ENCODE peak calls at places on chromosomes 4 and X, in eight cellular contexts. G is cardiac fibroblast, L is fibroblast of mammary gland, S is fibroblast of pulmonary artery, E is heart right ventricle, X is left ventricle myocardium inferior, B is AG10803, A is pancreas. Z is an unnamed sample.

GRCh38 chrX:114976321-114976720 is 41.1 kb downstream of the IL13RA2 start:
- DNase-seq in G (peak; percentile 75), L (peak; percentile 59), S (peak; percentile 54), E (no peak), X (no peak), B (peak; percentile 62), A (no peak), Z (no peak)

GRCh38 chrX:12702509-12703091 is 88.6 kb upstream of the PRPS2 start:
- DNase-seq in G (peak; percentile 10), L (peak; percentile 3), S (peak; percentile 7), E (no peak), X (no peak), B (no peak), A (no peak), Z (no peak)

GRCh38 chr4:87819281-87819919 is 13.4 kb upstream of the MEPE start:
- DNase-seq in G (peak; percentile 90), L (peak; percentile 80), S (peak; percentile 71), E (no peak), X (no peak), B (peak; percentile 93), A (no peak), Z (no peak)

GRCh38 chr4:5370286-5370685 is 319.0 kb downstream of the STK32B start:
- DNase-seq in G (no peak), L (peak; percentile 27), S (no peak), E (no peak), X (no peak), B (peak; percentile 59), A (no peak), Z (no peak)

GRCh38 chrX:139932077-139932900 is 564 bp downstream of the ATP11C start:
- DNase-seq in G (peak; percentile 29), L (no peak), S (peak; percentile 36), E (peak; percentile 21), X (peak; percentile 51), B (peak; percentile 30), A (peak; percentile 78), Z (no peak)

GRCh38 chr4:102610007-102610406 is 108.8 kb downstream of the NFKB1 start:
- DNase-seq in G (peak; percentile 24), L (peak; percentile 24), S (peak; percentile 37), E (no peak), X (no peak), B (no peak), A (no peak), Z (no peak)

GRCh38 chr4:39048291-39048690 is 13.7 kb upstream of the KLHL5 start:
- DNase-seq in G (no peak), L (no peak), S (no peak), E (no peak), X (no peak), B (no peak), A (no peak), Z (no peak)

GRCh38 chr4:151227731-151228130 is 49.2 kb upstream of the PRSS48 start:
- DNase-seq in G (peak; percentile 96), L (peak; percentile 93), S (peak; percentile 97), E (peak; percentile 69), X (peak; percentile 58), B (peak; percentile 89), A (no peak), Z (no peak)

GRCh38 chr4:74480267-74480666 is 35.3 kb downstream of the AREG start:
- DNase-seq in G (no peak), L (no peak), S (no peak), E (no peak), X (no peak), B (no peak), A (no peak), Z (no peak)

GRCh38 chr4:150381671-150382427 is 200.1 kb upstream of the MAB21L2 start:
- DNase-seq in G (peak; percentile 69), L (peak; percentile 40), S (peak; percentile 43), E (no peak), X (no peak), B (peak; percentile 23), A (no peak), Z (no peak)

GRCh38 chr4:4869380-4869723 is 9.9 kb downstream of the MSX1 start:
- DNase-seq in G (no peak), L (no peak), S (no peak), E (no peak), X (no peak), B (no peak), A (no peak), Z (no peak)

GRCh38 chr4:146368209-146368608 is 153.5 kb downstream of the SLC10A7 start:
- DNase-seq in G (peak; percentile 27), L (peak; percentile 55), S (peak; percentile 70), E (peak; percentile 12), X (peak; percentile 15), B (no peak), A (no peak), Z (no peak)

GRCh38 chrX:13697440-13697839 is 8.5 kb downstream of the RAB9A start:
- DNase-seq in G (no peak), L (peak; percentile 25), S (no peak), E (no peak), X (no peak), B (no peak), A (no peak), Z (no peak)

GRCh38 chrX:112691361-112691760 is 11.6 kb upstream of the LHFPL1 start:
- DNase-seq in G (no peak), L (no peak), S (no peak), E (no peak), X (no peak), B (no peak), A (no peak), Z (no peak)

GRCh38 chr4:171534391-171534790 is 278.8 kb upstream of the GALNTL6 start:
- DNase-seq in G (no peak), L (no peak), S (no peak), E (no peak), X (no peak), B (no peak), A (no peak), Z (no peak)

GRCh38 chrX:42195506-42195905 is 272.2 kb upstream of the CASK start:
- DNase-seq in G (no peak), L (no peak), S (no peak), E (no peak), X (no peak), B (no peak), A (no peak), Z (no peak)

GRCh38 chr4:177155454-177155853 is 154.2 kb upstream of the NEIL3 start:
- DNase-seq in G (no peak), L (no peak), S (no peak), E (no peak), X (no peak), B (no peak), A (no peak), Z (no peak)

GRCh38 chrX:8179653-8180052 is 8.6 kb upstream of the VCX2 start:
- DNase-seq in G (peak; percentile 0), L (peak; percentile 3), S (peak; percentile 8), E (no peak), X (no peak), B (no peak), A (no peak), Z (no peak)

GRCh38 chrX:14489437-14489836 is 39.9 kb upstream of the GLRA2 start:
- DNase-seq in G (no peak), L (no peak), S (no peak), E (no peak), X (no peak), B (no peak), A (no peak), Z (no peak)

DNA sequence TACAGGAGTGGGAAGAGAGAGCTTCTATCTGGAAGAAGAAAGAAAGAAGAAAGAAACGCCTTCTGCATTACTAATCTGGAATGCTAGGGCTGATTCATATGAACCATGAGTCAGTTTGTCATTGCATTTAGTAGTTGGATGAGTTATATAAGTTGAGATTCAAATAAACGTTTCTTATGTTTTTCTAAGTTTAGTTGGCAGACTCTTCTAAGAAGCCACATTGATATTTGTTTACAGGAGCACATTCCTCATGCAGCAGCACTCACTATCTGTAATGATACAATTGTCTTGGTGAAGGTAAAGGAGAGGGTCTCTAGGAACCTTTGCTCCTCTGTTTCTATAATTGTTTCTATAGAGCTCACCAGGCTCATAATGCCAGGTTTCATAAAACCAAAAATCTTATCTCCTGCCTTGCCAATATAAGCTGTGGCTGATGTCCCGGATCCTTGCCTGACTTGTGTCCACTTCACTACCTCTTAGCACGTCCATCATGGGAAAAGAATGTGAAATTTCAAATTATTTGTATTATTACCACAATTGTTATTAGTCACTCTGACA is 39.5 kb downstream of the HOPX start:
- DNase-seq in G (peak; percentile 93), L (peak; percentile 97), S (peak; percentile 90), E (no peak), X (no peak), B (peak; percentile 86), A (no peak), Z (no peak)
- TF ChIP-seq CTCF in G (peak; percentile 50), L (peak; percentile 18), S (no peak), E (no peak), X (no peak), B (peak; percentile 42), A (no peak), Z (no peak)

GRCh38 chrX:119574394-119575266 is at the start of gene UBE2A:
- DNase-seq in G (peak; percentile 93), L (peak; percentile 85), S (peak; percentile 93), E (peak; percentile 93), X (peak; percentile 92), B (peak; percentile 93), A (peak; percentile 85), Z (peak; percentile 64)
- TF ChIP-seq CTCF in G (peak; percentile 29), L (no peak), S (peak; percentile 15), E (no peak), X (peak; percentile 58), B (peak; percentile 30), A (no peak), Z (no peak)

DNA sequence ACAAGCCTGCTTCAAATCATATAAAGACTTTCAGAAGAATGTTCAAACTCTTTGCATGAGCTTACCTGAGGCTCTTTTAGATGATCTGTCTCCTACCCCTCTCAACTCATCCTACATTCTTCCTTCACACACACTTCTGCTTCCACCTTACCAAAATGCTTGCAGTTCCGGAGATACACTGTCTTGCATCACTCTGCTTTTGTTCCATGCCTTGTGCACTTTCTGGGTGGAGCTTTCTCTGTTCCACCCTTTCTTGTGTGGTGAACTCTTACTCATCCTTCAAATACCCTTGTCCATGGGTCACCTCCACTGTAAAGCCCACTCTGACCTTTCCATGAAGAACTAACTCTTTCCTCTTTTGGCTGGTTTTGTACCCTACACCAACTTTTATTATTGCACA is 18.4 kb upstream of the MGST2 start:
- DNase-seq in G (no peak), L (no peak), S (no peak), E (no peak), X (no peak), B (no peak), A (no peak), Z (no peak)
- TF ChIP-seq CTCF in G (no peak), L (no peak), S (no peak), E (no peak), X (no peak), B (no peak), A (no peak), Z (no peak)

DNA sequence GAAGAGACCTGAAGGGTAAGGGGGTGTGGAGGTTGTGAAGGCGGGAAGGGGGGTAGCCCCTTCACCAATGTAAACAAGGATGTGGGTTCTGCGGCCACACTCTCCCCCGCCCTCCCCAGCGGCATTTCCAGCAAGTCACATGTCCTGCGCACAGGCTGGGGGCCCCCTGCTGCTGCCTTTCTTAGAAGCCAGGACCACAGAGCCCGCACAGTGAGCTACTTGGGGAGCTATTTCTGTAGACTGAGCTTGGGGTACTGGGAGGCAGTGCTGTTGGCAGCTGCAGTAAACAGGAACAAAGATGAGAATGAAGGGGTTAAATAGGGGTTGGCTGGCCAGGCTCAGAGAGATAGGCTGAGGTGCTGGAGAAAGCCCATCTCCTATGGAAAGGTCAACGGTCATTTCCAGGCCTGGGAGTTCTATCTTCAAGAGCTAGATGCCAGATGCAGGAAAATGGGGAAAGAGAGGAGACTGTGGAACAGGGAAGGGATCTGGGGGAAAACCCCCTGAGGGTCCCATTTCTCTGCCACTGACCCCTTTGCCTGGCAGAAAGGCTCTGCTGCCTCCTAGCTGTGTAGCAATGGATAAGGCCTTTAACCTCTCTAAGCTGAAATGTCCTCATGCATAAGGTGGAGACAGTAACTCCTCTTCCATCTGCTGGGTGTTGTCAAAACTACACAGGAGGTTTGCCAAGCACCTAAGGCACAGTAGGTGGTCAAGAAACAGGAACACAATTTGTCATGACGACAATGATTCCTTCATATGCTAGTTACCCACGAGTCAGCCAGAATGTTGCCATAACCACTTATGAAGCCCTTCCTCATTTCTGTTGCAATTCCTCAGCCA is 18.5 kb upstream of the PIM2 start:
- DNase-seq in G (peak; percentile 18), L (peak; percentile 23), S (peak; percentile 14), E (peak; percentile 34), X (peak; percentile 33), B (no peak), A (no peak), Z (no peak)
- TF ChIP-seq CTCF in G (no peak), L (no peak), S (peak; percentile 14), E (no peak), X (peak; percentile 16), B (no peak), A (no peak), Z (no peak)